ENCODE peak calls at places on chromosome 2, in four cellular contexts. I is IMR-90; A is CD4-positive, alpha-beta T cell; J is kidney epithelial cell. C is an unnamed sample.

GRCh38 chr2:237613679-237614078 is 13.7 kb upstream of the LRRFIP1 start:
- DNase-seq in I (no peak), A (no peak), J (no peak), C (no peak)

GRCh38 chr2:47038656-47039501 is 116.2 kb downstream of the STPG4 start:
- DNase-seq in I (no peak), A (no peak), J (no peak), C (no peak)

GRCh38 chr2:64454316-64455030 is 511 bp downstream of the LGALSL start:
- DNase-seq in I (peak), A (peak), J (peak), C (no peak)

GRCh38 chr2:122129399-122129798 is 373.9 kb downstream of the TSN start:
- DNase-seq in I (no peak), A (no peak), J (no peak), C (no peak)

GRCh38 chr2:39623916-39624315 is 41.8 kb upstream of the TMEM178A start:
- DNase-seq in I (no peak), A (no peak), J (no peak), C (no peak)

GRCh38 chr2:163717993-163718680 is 17.7 kb downstream of the FIGN start:
- DNase-seq in I (no peak), A (no peak), J (no peak), C (no peak)

GRCh38 chr2:109497447-109497846 is 116.3 kb downstream of the SEPTIN10 start:
- DNase-seq in I (peak), A (no peak), J (peak), C (no peak)

GRCh38 chr2:70796247-70796646 is 5.8 kb upstream of the FIGLA start:
- DNase-seq in I (no peak), A (no peak), J (no peak), C (no peak)

GRCh38 chr2:171968509-171968908 is 31.2 kb upstream of the METAP1D start:
- DNase-seq in I (no peak), A (no peak), J (no peak), C (no peak)

GRCh38 chr2:85549826-85550225 is 10.9 kb downstream of the MAT2A start:
- DNase-seq in I (peak), A (no peak), J (peak), C (no peak)

GRCh38 chr2:105573910-105574655 is 170.6 kb upstream of the NCK2 start:
- DNase-seq in I (no peak), A (no peak), J (no peak), C (no peak)

DNA sequence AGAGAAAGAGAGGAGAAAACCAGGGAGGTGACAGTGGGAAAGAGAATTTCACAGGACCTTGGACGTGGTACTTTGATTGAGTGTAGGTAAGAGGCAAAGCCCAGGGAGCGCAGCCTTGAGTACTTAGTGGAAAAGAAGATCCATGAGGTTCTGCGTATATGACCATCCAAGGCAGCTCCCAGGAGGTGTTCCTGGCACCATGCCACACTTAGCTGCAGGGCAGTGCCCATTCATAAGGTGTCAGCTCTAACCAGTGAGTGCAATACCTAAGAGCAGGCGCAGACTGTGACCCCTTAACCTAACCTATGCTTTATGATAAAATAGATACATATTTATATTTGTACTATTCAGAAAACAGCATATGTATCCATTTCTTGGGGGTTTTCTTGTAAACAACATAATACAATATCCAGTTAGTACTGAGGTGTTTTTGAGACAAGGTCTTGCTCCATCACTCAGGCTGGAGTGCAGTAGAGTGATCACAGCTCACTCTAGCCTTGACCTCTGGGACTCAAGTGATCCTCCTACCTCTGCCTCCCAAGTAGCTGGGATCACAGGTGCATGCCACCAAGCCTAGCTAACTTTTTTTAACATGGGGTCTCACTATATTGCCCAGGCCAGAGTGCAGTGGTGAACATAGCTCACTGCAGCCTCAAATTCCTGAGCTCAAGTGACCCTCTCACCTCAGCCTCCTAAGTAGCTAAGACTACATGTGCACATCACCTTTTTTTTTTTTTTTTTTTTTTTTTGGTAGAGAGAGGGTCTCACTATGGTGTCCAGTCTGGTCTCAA is 174.6 kb downstream of the GFPT1 start:
- DNase-seq in I (no peak), A (no peak), J (no peak), C (no peak)
- TF ChIP-seq CTCF in I (no peak), A (no peak), J (no peak), C (no peak)

GRCh38 chr2:75153221-75153620 is 46.1 kb downstream of the TACR1 start:
- DNase-seq in I (no peak), A (no peak), J (no peak), C (peak)

GRCh38 chr2:75155115-75155514 is 44.2 kb downstream of the TACR1 start:
- DNase-seq in I (no peak), A (no peak), J (no peak), C (no peak)

GRCh38 chr2:75162897-75163296 is 36.4 kb downstream of the TACR1 start:
- DNase-seq in I (no peak), A (no peak), J (no peak), C (no peak)

GRCh38 chr2:75157435-75157834 is 41.9 kb downstream of the TACR1 start:
- DNase-seq in I (no peak), A (no peak), J (no peak), C (no peak)
- TF ChIP-seq CTCF in I (peak), A (no peak), J (no peak), C (peak)

DNA sequence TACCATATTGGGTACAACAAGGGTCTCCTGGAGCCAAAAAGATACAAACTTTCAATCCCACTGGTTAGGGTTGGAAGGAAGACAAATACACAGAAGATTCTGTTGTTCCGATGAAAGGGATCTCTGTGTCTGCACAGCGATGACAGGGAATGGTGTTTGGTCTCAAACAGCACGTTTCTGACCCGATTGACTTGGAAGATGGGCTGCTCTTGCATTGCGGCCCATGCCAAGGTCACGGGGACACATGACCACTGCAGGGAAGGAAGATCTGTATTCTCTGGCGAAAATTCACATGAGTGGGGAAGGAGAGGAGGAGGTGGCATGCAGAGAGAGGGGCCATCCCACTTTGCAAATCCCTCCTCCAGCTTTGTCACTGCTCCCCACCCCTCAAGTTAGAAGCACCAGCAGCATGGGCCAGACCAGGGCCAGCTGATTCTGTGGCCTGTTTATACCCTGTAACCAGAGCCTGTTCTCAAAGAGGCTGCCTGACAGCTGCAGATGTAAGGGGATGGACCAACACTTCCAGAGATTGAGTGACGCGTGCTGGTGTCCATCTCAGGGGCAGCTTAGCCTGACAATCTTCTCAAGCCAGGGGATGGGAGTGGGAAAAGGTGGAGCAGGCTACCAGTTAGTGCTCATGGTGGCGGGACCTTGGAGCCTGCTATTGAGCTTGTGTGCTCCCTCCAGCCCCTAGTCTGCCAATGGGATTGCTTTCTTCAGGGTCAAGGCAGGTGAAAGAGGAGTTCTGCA is 57.2 kb downstream of the TNP1 start:
- DNase-seq in I (no peak), A (no peak), J (no peak), C (no peak)
- TF ChIP-seq CTCF in I (no peak), A (no peak), J (no peak), C (no peak)

DNA sequence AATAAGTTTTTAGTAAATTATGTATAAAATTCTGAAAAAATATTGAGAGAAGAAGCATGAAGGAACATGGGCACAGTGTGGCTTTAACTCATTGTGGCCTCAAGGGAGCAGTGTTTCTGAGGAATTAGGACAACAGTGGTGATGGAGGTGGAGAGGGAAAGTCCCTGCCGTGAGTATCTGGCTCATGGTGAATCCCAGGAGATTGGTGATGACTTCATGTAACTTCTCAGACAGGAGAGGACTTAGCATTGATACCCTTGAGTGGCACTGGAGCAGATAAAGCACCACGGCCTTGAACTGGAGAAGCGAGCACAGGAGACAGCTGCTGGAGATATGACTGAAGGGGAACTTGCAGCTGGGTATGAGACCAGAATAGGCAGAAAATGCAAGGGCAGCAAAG is 35.0 kb upstream of the LRP1B start:
- DNase-seq in I (peak), A (no peak), J (peak), C (peak)
- TF ChIP-seq CTCF in I (peak), A (no peak), J (peak), C (peak)

GRCh38 chr2:240560480-240561324 is 545 bp downstream of the DUSP28 start:
- DNase-seq in I (peak), A (peak), J (peak), C (peak)
- TF ChIP-seq CTCF in I (peak), A (no peak), J (peak), C (peak)